ENCODE peak calls at places on chromosomes 7 and 10, in four cellular contexts. E is stimulated activated CD8-positive, alpha-beta memory T cell treated with anti-CD3 and anti-CD28 coated beads, Interleukin-7, amount 100 ng/mL, for 1 hour; R is AG10803; H is aorta. U is an unnamed sample.

GRCh38 chr10:97047327-97047726 is 138.4 kb downstream of the SLIT1 start:
- DNase-seq in H (peak), E (no peak), R (no peak), U (no peak)

GRCh38 chr10:17375936-17376584 is 78.3 kb downstream of the ST8SIA6 start:
- DNase-seq in H (no peak), R (no peak), E (no peak), U (no peak)

GRCh38 chr7:28773423-28774129 is 184.6 kb downstream of the TRIL start:
- DNase-seq in R (no peak), E (no peak), H (no peak), U (no peak)

GRCh38 chr7:73738220-73738611 is 386 bp downstream of the ABHD11 start:
- DNase-seq in H (peak), R (peak), E (no peak), U (peak)

GRCh38 chr7:17446340-17446739 is 147.9 kb downstream of the AHR start:
- DNase-seq in E (no peak), H (no peak), R (no peak), U (no peak)

GRCh38 chr7:114934758-114935157 is 12.9 kb downstream of the MDFIC start:
- DNase-seq in R (no peak), H (no peak), E (no peak), U (no peak)

GRCh38 chr7:50629238-50629901 is 64.2 kb upstream of the DDC start:
- DNase-seq in H (no peak), E (no peak), R (no peak), U (no peak)

GRCh38 chr10:128124813-128125403 is 1.3 kb downstream of the MKI67 start:
- DNase-seq in E (no peak), R (no peak), H (no peak), U (no peak)

GRCh38 chr10:15715619-15716227 is 4.0 kb downstream of the ITGA8 start:
- DNase-seq in R (peak), E (no peak), H (no peak), U (no peak)

GRCh38 chr10:74900297-74900696 is 73.9 kb downstream of the KAT6B start:
- DNase-seq in E (no peak), H (no peak), R (no peak), U (no peak)

GRCh38 chr7:20798081-20798693 is 11.5 kb upstream of the SP8 start:
- DNase-seq in R (peak), H (no peak), E (no peak), U (peak)

GRCh38 chr10:101013365-101013825 is 13.8 kb downstream of the LZTS2 start:
- DNase-seq in H (no peak), R (no peak), E (no peak), U (no peak)

GRCh38 chr7:17822557-17823173 is 117.6 kb downstream of the SNX13 start:
- DNase-seq in H (no peak), E (no peak), R (no peak), U (no peak)

GRCh38 chr7:118734541-118734940 is 510.0 kb downstream of the ANKRD7 start:
- DNase-seq in R (no peak), H (no peak), E (no peak), U (no peak)

GRCh38 chr7:82430518-82431465 is 12.8 kb downstream of the CACNA2D1 start:
- DNase-seq in R (peak), H (no peak), E (no peak), U (no peak)

GRCh38 chr10:87976101-87976743 is 112.8 kb downstream of the PTEN start:
- DNase-seq in E (no peak), H (no peak), R (no peak), U (no peak)

GRCh38 chr7:151844080-151844827 is 32.7 kb downstream of the PRKAG2 start:
- DNase-seq in E (no peak), H (peak), R (peak), U (no peak)

GRCh38 chr10:132699411-132700167 is 86.4 kb downstream of the NKX6-2 start:
- DNase-seq in H (peak), E (no peak), R (no peak), U (no peak)

GRCh38 chr10:3054183-3054815 is 13.0 kb upstream of the PFKP start:
- DNase-seq in E (no peak), H (no peak), R (peak), U (no peak)

GRCh38 chr10:124296121-124296812 is 122.5 kb downstream of the OAT start:
- DNase-seq in H (no peak), R (peak), E (no peak), U (no peak)

GRCh38 chr10:119734396-119735332 is 8.8 kb downstream of the INPP5F start:
- DNase-seq in E (no peak), R (peak), H (no peak), U (no peak)

GRCh38 chr10:102744374-102745051 is 765 bp downstream of the WBP1L start:
- DNase-seq in R (peak), H (no peak), E (no peak), U (no peak)

GRCh38 chr10:113610636-113611601 is 52.9 kb downstream of the NRAP start:
- DNase-seq in H (no peak), E (no peak), R (no peak), U (no peak)

GRCh38 chr10:92729886-92730285 is 40.1 kb downstream of the HHEX start:
- DNase-seq in H (no peak), E (no peak), R (no peak), U (no peak)

GRCh38 chr10:69642747-69643146 is 12.7 kb downstream of the FAM241B start:
- DNase-seq in E (no peak), R (no peak), H (no peak), U (no peak)

GRCh38 chr10:8017276-8017675 is 37.2 kb upstream of the GATA3 start:
- DNase-seq in H (no peak), E (no peak), R (peak), U (no peak)

GRCh38 chr10:74058658-74059057 is 60.7 kb downstream of the VCL start:
- DNase-seq in R (peak), E (no peak), H (no peak), U (no peak)

GRCh38 chr10:63702107-63702506 is 180.9 kb downstream of the REEP3 start:
- DNase-seq in R (no peak), E (no peak), H (no peak), U (no peak)

GRCh38 chr10:93437000-93437945 is 44.9 kb downstream of the MYOF start:
- DNase-seq in E (no peak), R (peak), H (peak), U (no peak)

GRCh38 chr10:48780341-48780740 is 95.7 kb downstream of the WDFY4 start:
- DNase-seq in R (no peak), E (no peak), H (no peak), U (no peak)

GRCh38 chr7:138510003-138510402 is 49.9 kb downstream of the TRIM24 start:
- DNase-seq in E (no peak), R (no peak), H (no peak), U (no peak)

GRCh38 chr10:84826704-84827103 is 498.3 kb downstream of the CCSER2 start:
- DNase-seq in H (no peak), R (peak), E (no peak), U (no peak)

GRCh38 chr7:80770061-80770460 is 131.6 kb downstream of the CD36 start:
- DNase-seq in H (no peak), E (no peak), R (peak), U (no peak)

GRCh38 chr7:83655951-83656556 is 7.1 kb upstream of the SEMA3E start:
- DNase-seq in R (peak), H (no peak), E (no peak), U (no peak)

GRCh38 chr7:80775481-80775880 is 137.0 kb downstream of the CD36 start:
- DNase-seq in E (no peak), H (no peak), R (no peak), U (no peak)

GRCh38 chr7:42794673-42795072 is 117.2 kb downstream of the C7orf25 start:
- DNase-seq in H (no peak), E (no peak), R (no peak), U (no peak)

GRCh38 chr7:24406053-24406561 is 122.1 kb downstream of the NPY start:
- DNase-seq in R (no peak), E (no peak), H (no peak), U (no peak)

GRCh38 chr10:36711371-36711770 is 414.0 kb upstream of the ANKRD30A start:
- DNase-seq in H (no peak), R (peak), E (no peak), U (no peak)

GRCh38 chr7:36663481-36663880 is 60.8 kb downstream of the AOAH start:
- DNase-seq in E (no peak), H (no peak), R (no peak), U (no peak)